ENCODE peak calls at places on chromosomes 1 and 21, in five cellular contexts. A is GM04503, T is mesenchymal stem cell, H is left ventricle myocardium superior, X is ACHN. W is an unnamed sample.

GRCh38 chr1:242651817-242652216 is 127.3 kb upstream of the PLD5 start:
- DNase-seq in A (no peak), T (no peak), H (no peak), X (peak; percentile 47), W (no peak)

GRCh38 chr1:189693140-189693539 is 784.5 kb downstream of the BRINP3 start:
- DNase-seq in A (no peak), T (no peak), H (no peak), X (peak; percentile 2), W (no peak)

GRCh38 chr21:28235169-28235892 is 757.3 kb downstream of the LTN1 start:
- DNase-seq in A (no peak), T (no peak), H (peak; percentile 31), X (no peak), W (no peak)

GRCh38 chr21:42021751-42022430 is 11.7 kb upstream of the ZBTB21 start:
- DNase-seq in A (no peak), T (no peak), H (no peak), X (no peak), W (no peak)

GRCh38 chr1:210092366-210092765 is 140.2 kb upstream of the SERTAD4 start:
- DNase-seq in A (no peak), T (no peak), H (no peak), X (no peak), W (no peak)

GRCh38 chr1:180773210-180773865 is 139.4 kb upstream of the KIAA1614 start:
- DNase-seq in A (peak; percentile 23), T (peak; percentile 36), H (no peak), X (peak; percentile 53), W (no peak)

GRCh38 chr1:3939242-3940080 is 39.4 kb upstream of the C1orf174 start:
- DNase-seq in A (no peak), T (no peak), H (no peak), X (no peak), W (no peak)

GRCh38 chr1:116122955-116123757 is 12.0 kb downstream of the MAB21L3 start:
- DNase-seq in A (peak; percentile 87), T (peak; percentile 47), H (no peak), X (peak; percentile 87), W (peak; percentile 93)

GRCh38 chr1:115337633-115338456 is at the start of gene NGF:
- DNase-seq in A (no peak), T (peak; percentile 46), H (peak; percentile 80), X (peak; percentile 55), W (peak; percentile 65)

GRCh38 chr21:33856893-33857527 is 58.6 kb downstream of the ATP5PO start:
- DNase-seq in A (no peak), T (no peak), H (no peak), X (no peak), W (no peak)

GRCh38 chr1:242404296-242404695 is 120.2 kb downstream of the PLD5 start:
- DNase-seq in A (no peak), T (no peak), H (no peak), X (no peak), W (no peak)

GRCh38 chr1:63403386-63403785 is 36.0 kb downstream of the ALG6 start:
- DNase-seq in A (no peak), T (no peak), H (no peak), X (no peak), W (no peak)

GRCh38 chr1:119546641-119547040 is 39.6 kb downstream of the HSD3B1 start:
- DNase-seq in A (no peak), T (no peak), H (no peak), X (no peak), W (no peak)

GRCh38 chr1:65063025-65063424 is 85.0 kb upstream of the AK4 start:
- DNase-seq in A (no peak), T (no peak), H (no peak), X (peak; percentile 14), W (no peak)

GRCh38 chr1:160797861-160798273 is 1.9 kb downstream of the LY9 start:
- DNase-seq in A (no peak), T (no peak), H (no peak), X (no peak), W (no peak)

GRCh38 chr1:110477041-110477440 is 26.1 kb downstream of the PROK1 start:
- DNase-seq in A (peak; percentile 23), T (peak; percentile 44), H (no peak), X (peak; percentile 47), W (no peak)

GRCh38 chr1:181417915-181418314 is 65.4 kb upstream of the CACNA1E start:
- DNase-seq in A (no peak), T (no peak), H (no peak), X (no peak), W (no peak)

GRCh38 chr1:211576717-211577116 is 2.2 kb downstream of the SLC30A1 start:
- DNase-seq in A (no peak), T (no peak), H (no peak), X (no peak), W (no peak)

GRCh38 chr21:15309022-15309590 is 244.3 kb upstream of the NRIP1 start:
- DNase-seq in A (no peak), T (no peak), H (no peak), X (no peak), W (no peak)

GRCh38 chr1:44884746-44885145 is 41.7 kb upstream of the PTCH2 start:
- DNase-seq in A (no peak), T (no peak), H (peak; percentile 41), X (no peak), W (no peak)

GRCh38 chr1:152886758-152887409 is 8.8 kb downstream of the SMCP start:
- DNase-seq in A (no peak), T (no peak), H (no peak), X (no peak), W (no peak)

GRCh38 chr1:75836528-75836927 is 39.8 kb downstream of the MSH4 start:
- DNase-seq in A (no peak), T (no peak), H (no peak), X (no peak), W (no peak)

GRCh38 chr1:47689894-47690293 is 252.1 kb downstream of the FOXD2 start:
- DNase-seq in A (no peak), T (no peak), H (no peak), X (no peak), W (no peak)

GRCh38 chr1:38029725-38030511 is 16.7 kb downstream of the POU3F1 start:
- DNase-seq in A (no peak), T (peak; percentile 88), H (peak; percentile 58), X (peak; percentile 69), W (no peak)

GRCh38 chr1:219659682-219660081 is 46.8 kb upstream of the ZC3H11B start:
- DNase-seq in A (no peak), T (peak; percentile 21), H (no peak), X (no peak), W (peak; percentile 64)

GRCh38 chr1:219433471-219434131 is 179.3 kb downstream of the ZC3H11B start:
- DNase-seq in A (no peak), T (no peak), H (no peak), X (no peak), W (no peak)

GRCh38 chr21:44959376-44960091 is 19.7 kb downstream of the SLX9 start:
- DNase-seq in A (no peak), T (no peak), H (peak; percentile 36), X (no peak), W (no peak)

GRCh38 chr1:42684139-42684538 is 1.9 kb downstream of the YBX1 start:
- DNase-seq in A (no peak), T (peak; percentile 36), H (no peak), X (no peak), W (no peak)

GRCh38 chr1:61082336-61083013 is at the start of gene NFIA:
- DNase-seq in A (no peak), T (peak; percentile 76), H (peak; percentile 67), X (peak; percentile 70), W (peak; percentile 69)

GRCh38 chr1:191839891-191840290 is 318.4 kb upstream of the RGS18 start:
- DNase-seq in A (no peak), T (peak; percentile 47), H (no peak), X (no peak), W (no peak)

GRCh38 chr1:7591565-7591964 is 179.5 kb upstream of the VAMP3 start:
- DNase-seq in A (no peak), T (no peak), H (no peak), X (no peak), W (no peak)

GRCh38 chr1:208431721-208432120 is 187.5 kb upstream of the PLXNA2 start:
- DNase-seq in A (peak; percentile 40), T (peak; percentile 11), H (no peak), X (no peak), W (peak; percentile 3)

GRCh38 chr21:32184059-32184458 is 94.8 kb downstream of the MIS18A start:
- DNase-seq in A (no peak), T (no peak), H (no peak), X (no peak), W (no peak)

GRCh38 chr1:6521502-6521901 is 30.0 kb upstream of the PLEKHG5 start:
- DNase-seq in A (no peak), T (no peak), H (no peak), X (no peak), W (no peak)

GRCh38 chr1:7755448-7755847 is 15.6 kb upstream of the VAMP3 start:
- DNase-seq in A (no peak), T (peak; percentile 41), H (no peak), X (peak; percentile 19), W (no peak)

GRCh38 chr1:27886353-27886679 is 14.0 kb downstream of the THEMIS2 start:
- DNase-seq in A (no peak), T (no peak), H (no peak), X (no peak), W (no peak)

W was measured in fibroblast of the conjunctiva.